ENCODE peak calls at places on chromosomes 5 and 9, in six cellular contexts. U, J, Q, Z, O and Y are unnamed samples. For H3K27me3 and H3K4me1, the result is how much of the 10 kb centered on the place peaks cover.

GRCh38 chr9:111842313-111842712 is 47.6 kb upstream of the SHOC1 start:
- DNase-seq in U (no peak), J (no peak), Q (no peak), Z (no peak), O (no peak), Y (no peak)

GRCh38 chr5:57784106-57784505 is 301.5 kb upstream of the ACTBL2 start:
- DNase-seq in U (no peak), J (no peak), Q (no peak), Z (no peak), O (no peak), Y (no peak)

GRCh38 chr5:127275641-127276193 is 14.9 kb upstream of the MEGF10 start:
- DNase-seq in U (no peak), J (no peak), Q (no peak), Z (no peak), O (no peak), Y (no peak)

GRCh38 chr5:121783700-121784099 is 68.0 kb upstream of the FTMT start:
- DNase-seq in U (no peak), J (no peak), Q (no peak), Z (no peak), O (no peak), Y (no peak)

GRCh38 chr5:135391869-135392255 is 7.2 kb downstream of the MACROH2A1 start:
- DNase-seq in U (no peak), J (peak), Q (no peak), Z (no peak), O (no peak), Y (peak)

GRCh38 chr5:155008669-155009068 is 4.9 kb upstream of the KIF4B start:
- DNase-seq in U (no peak), J (no peak), Q (no peak), Z (peak), O (no peak), Y (no peak)

GRCh38 chr5:153974131-153974812 is 64.4 kb downstream of the FAM114A2 start:
- DNase-seq in U (peak), J (no peak), Q (peak), Z (peak), O (no peak), Y (no peak)

GRCh38 chr5:132055808-132056609 is 4.4 kb upstream of the IL3 start:
- DNase-seq in U (no peak), J (peak), Q (no peak), Z (no peak), O (no peak), Y (peak)

GRCh38 chr5:150009671-150010387 is 9.3 kb downstream of the HMGXB3 start:
- DNase-seq in U (no peak), J (no peak), Q (no peak), Z (no peak), O (no peak), Y (no peak)

GRCh38 chr5:104370523-104370922 is 807.9 kb upstream of the NUDT12 start:
- DNase-seq in U (no peak), J (no peak), Q (no peak), Z (peak), O (no peak), Y (no peak)

GRCh38 chr9:79969383-79969782 is 397.6 kb downstream of the TLE4 start:
- DNase-seq in U (no peak), J (no peak), Q (no peak), Z (no peak), O (no peak), Y (no peak)

GRCh38 chr5:28328691-28329090 is 1290.3 kb upstream of the CDH9 start:
- DNase-seq in U (no peak), J (no peak), Q (no peak), Z (no peak), O (no peak), Y (no peak)

GRCh38 chr5:90305022-90305720 is 104.4 kb downstream of the CETN3 start:
- DNase-seq in U (no peak), J (no peak), Q (peak), Z (no peak), O (no peak), Y (no peak)

GRCh38 chr5:90306613-90307012 is 102.9 kb downstream of the CETN3 start:
- DNase-seq in U (no peak), J (no peak), Q (no peak), Z (peak), O (no peak), Y (no peak)

GRCh38 chr5:90307386-90308181 is 102.0 kb downstream of the CETN3 start:
- DNase-seq in U (no peak), J (no peak), Q (no peak), Z (no peak), O (no peak), Y (no peak)

GRCh38 chr5:90312027-90312426 is 97.5 kb downstream of the CETN3 start:
- DNase-seq in U (no peak), J (no peak), Q (no peak), Z (no peak), O (no peak), Y (no peak)

DNA sequence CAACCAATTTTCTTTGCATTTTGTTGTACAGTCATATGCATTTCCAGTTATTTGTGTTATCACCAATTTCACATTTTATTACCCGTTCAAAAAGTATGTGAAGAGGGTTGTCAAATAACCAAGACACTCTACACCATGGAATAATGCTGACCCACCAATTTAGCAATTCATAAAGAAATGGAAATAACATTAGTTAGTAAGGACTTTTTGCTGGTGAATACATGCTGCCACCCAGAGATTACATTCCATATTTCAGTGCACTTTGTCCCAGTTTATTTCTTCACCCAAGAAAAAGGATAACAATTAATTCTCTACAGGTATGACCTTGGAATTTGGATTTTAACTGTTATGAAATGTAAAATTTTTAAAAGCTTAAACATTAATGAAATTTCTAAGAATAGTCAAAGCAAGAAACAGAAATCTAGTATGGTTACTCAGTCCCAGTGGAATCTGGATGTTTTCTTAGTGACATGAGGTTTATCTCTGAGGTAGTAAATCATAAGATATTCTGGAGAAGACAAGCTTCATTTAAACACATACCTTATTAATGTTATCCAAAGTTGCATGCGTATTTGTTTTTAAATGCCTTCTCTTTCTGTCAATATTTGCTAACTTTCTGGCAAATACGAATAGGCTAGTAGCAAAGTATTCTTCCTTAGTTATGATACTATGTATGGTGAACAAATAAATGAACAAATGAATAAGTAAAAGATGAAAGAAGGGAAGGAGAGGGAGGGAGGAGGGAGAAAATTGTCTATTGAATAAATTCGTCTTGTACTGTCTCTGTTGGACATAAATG is 100.6 kb downstream of the CETN3 start:
- DNase-seq in U (no peak), J (no peak), Q (no peak), Z (peak), O (no peak), Y (no peak)
- TF ChIP-seq CTCF in U (no peak), J (no peak), Q (no peak), Z (no peak), O (no peak), Y (no peak)

GRCh38 chr5:321726-322251 is 275 bp downstream of the AHRR start:
- DNase-seq in U (no peak), J (no peak), Q (peak), Z (no peak), O (no peak), Y (no peak)
- H3K27me3 ChIP-seq in U (half or more), J (half or more), Q (half or more), Z (under half), O (half or more), Y (under half)

DNA sequence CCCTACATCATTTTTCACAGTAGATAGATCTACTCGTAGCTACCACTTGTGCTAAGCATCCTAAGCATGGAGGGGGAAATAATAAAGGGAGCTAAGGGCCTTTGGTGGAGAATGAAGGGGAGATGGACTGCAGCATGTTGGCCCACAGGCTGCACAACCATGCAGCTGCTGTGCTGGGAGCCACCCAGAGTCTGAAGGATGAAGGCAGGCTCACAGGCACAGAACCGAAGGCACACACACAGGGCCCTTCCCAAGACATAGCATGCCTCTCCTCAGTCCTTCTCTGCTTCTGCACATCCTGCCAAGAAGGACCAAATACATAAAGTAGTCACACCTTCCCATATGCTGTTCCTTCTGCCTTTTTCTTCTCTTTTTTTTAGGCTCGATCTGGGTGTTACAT is 6.6 kb downstream of the FAM193B start:
- DNase-seq in U (no peak), J (no peak), Q (no peak), Z (no peak), O (no peak), Y (no peak)
- H3K4me1 ChIP-seq in U (under half), J (half or more), Q (under half), Z (under half), O (under half), Y (half or more)

DNA sequence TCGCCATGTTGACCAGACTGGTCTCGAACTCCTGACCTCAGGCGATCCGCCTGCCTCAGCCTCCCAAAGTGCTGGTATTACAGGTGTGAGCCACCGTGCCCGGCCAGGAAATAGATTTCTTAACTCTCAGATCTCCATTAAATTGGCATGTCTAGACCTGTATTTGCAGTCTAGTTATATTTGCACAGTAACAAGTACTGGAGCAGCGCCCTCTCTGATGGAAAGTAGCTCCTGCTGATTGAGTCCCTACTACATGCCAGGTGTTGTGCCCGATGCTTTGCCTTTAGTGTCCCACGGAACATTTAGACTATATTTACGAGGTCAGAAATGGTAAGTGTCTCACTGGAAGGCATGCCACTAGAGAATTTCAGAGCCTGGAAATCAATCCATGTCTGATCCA is 15.8 kb upstream of the TMED9 start:
- DNase-seq in U (no peak), J (no peak), Q (no peak), Z (peak), O (no peak), Y (no peak)
- TF ChIP-seq CTCF in U (no peak), J (no peak), Q (no peak), Z (peak), O (no peak), Y (no peak)

DNA sequence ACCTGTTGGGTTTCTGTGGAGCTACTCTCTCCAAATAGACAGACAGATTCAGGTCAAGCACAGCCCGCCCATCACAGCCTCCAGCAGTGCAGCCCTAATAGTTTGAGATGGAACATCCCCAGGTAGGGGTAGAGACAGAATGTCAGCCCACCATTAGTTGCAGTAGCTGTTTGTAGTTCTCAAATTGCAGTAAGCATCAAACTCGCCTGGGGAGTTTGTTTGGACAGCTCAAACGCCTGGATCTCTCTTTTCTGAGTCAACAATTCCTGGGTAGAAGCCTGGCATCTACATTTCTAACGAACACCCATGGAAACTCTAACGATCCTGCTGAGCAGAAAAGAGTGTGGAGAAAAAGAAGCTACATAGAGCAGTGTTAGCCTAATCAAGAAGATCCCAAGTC is 59.3 kb downstream of the ADAMTS16 start:
- DNase-seq in U (no peak), J (no peak), Q (peak), Z (no peak), O (no peak), Y (no peak)
- H3K27me3 ChIP-seq in U (under half), J (under half), Q (under half), Z (under half), O (under half), Y (under half)

GRCh38 chr9:105295986-105296385 is 51.5 kb downstream of the SLC44A1 start:
- DNase-seq in U (peak), J (no peak), Q (peak), Z (no peak), O (no peak), Y (no peak)
- H3K4me1 ChIP-seq in U (half or more), J (under half), Q (half or more), Z (under half), O (under half), Y (under half)

DNA sequence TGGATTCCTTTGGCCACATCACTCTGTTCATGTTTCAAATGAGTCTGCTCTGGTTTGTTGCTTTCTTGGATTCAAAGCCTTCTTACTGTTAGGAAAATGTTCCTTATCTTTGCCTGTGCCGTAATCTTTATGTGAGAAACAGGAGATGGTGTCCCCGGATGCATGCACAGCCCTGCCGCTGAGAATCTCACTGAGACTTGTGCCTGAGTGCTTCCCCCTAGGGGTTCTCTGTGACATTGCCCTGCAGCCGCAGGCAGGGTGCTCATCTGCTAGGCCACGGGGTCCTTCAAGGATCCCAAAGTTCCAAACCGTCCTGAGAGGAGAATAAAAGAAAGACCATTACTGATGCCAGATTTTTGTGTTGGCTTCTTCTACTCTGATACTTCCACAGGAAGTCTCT is 81.4 kb upstream of the ANKRD55 start:
- DNase-seq in U (peak), J (no peak), Q (peak), Z (peak), O (no peak), Y (no peak)
- TF ChIP-seq CTCF in U (peak), J (peak), Q (peak), Z (peak), O (no peak), Y (peak)